ENCODE peak calls at places on chromosomes 7 and 10, in four cellular contexts. One of them, this sample, is unnamed.

GRCh38 chr7:143434660-143435059 is 8.6 kb upstream of the TAS2R60 start:
- DNase-seq in endothelial cell of umbilical vein: no peak
- DNase-seq in CD8-positive, alpha-beta T cell: no peak
- DNase-seq in gastrocnemius medialis: peak; percentile 8
- DNase-seq in this sample: no peak

GRCh38 chr7:154879629-154880028 is 123.3 kb downstream of the PAXIP1 start:
- DNase-seq in endothelial cell of umbilical vein: no peak
- DNase-seq in CD8-positive, alpha-beta T cell: no peak
- DNase-seq in gastrocnemius medialis: no peak
- DNase-seq in this sample: no peak

GRCh38 chr7:29564455-29565185 is 985 bp downstream of the PRR15 start:
- DNase-seq in endothelial cell of umbilical vein: peak; percentile 69
- DNase-seq in CD8-positive, alpha-beta T cell: no peak
- DNase-seq in gastrocnemius medialis: no peak
- DNase-seq in this sample: no peak

GRCh38 chr10:4264466-4264865 is 479.5 kb upstream of the KLF6 start:
- DNase-seq in endothelial cell of umbilical vein: no peak
- DNase-seq in CD8-positive, alpha-beta T cell: no peak
- DNase-seq in gastrocnemius medialis: no peak
- DNase-seq in this sample: no peak

GRCh38 chr7:29424984-29425309 is 138.7 kb upstream of the PRR15 start:
- DNase-seq in endothelial cell of umbilical vein: no peak
- DNase-seq in CD8-positive, alpha-beta T cell: no peak
- DNase-seq in gastrocnemius medialis: no peak
- DNase-seq in this sample: no peak

GRCh38 chr10:122669842-122670241 is 29.8 kb downstream of the C10orf120 start:
- DNase-seq in endothelial cell of umbilical vein: no peak
- DNase-seq in CD8-positive, alpha-beta T cell: no peak
- DNase-seq in gastrocnemius medialis: no peak
- DNase-seq in this sample: no peak

GRCh38 chr7:157801971-157802675 is 465.3 kb downstream of the DNAJB6 start:
- DNase-seq in endothelial cell of umbilical vein: no peak
- DNase-seq in CD8-positive, alpha-beta T cell: no peak
- DNase-seq in gastrocnemius medialis: no peak
- DNase-seq in this sample: no peak

GRCh38 chr10:71528371-71529202 is 131.9 kb downstream of the CDH23 start:
- DNase-seq in endothelial cell of umbilical vein: no peak
- DNase-seq in CD8-positive, alpha-beta T cell: no peak
- DNase-seq in gastrocnemius medialis: no peak
- DNase-seq in this sample: no peak

GRCh38 chr7:30252885-30253795 is 31.3 kb upstream of the ZNRF2 start:
- DNase-seq in endothelial cell of umbilical vein: peak; percentile 47
- DNase-seq in CD8-positive, alpha-beta T cell: no peak
- DNase-seq in gastrocnemius medialis: peak; percentile 22
- DNase-seq in this sample: no peak

GRCh38 chr7:49783446-49783845 is 10.0 kb downstream of the VWC2 start:
- DNase-seq in endothelial cell of umbilical vein: no peak
- DNase-seq in CD8-positive, alpha-beta T cell: no peak
- DNase-seq in gastrocnemius medialis: peak; percentile 14
- DNase-seq in this sample: no peak

GRCh38 chr10:18158698-18159342 is 18.6 kb downstream of the CACNB2 start:
- DNase-seq in endothelial cell of umbilical vein: no peak
- DNase-seq in CD8-positive, alpha-beta T cell: no peak
- DNase-seq in gastrocnemius medialis: no peak
- DNase-seq in this sample: no peak

GRCh38 chr7:78284945-78285344 is 486.4 kb downstream of the PHTF2 start:
- DNase-seq in endothelial cell of umbilical vein: no peak
- DNase-seq in CD8-positive, alpha-beta T cell: no peak
- DNase-seq in gastrocnemius medialis: no peak
- DNase-seq in this sample: no peak

GRCh38 chr10:5540886-5541285 is 16.1 kb downstream of the CALML3 start:
- DNase-seq in endothelial cell of umbilical vein: no peak
- DNase-seq in CD8-positive, alpha-beta T cell: no peak
- DNase-seq in gastrocnemius medialis: no peak
- DNase-seq in this sample: no peak

GRCh38 chr10:5862360-5862929 is 27.2 kb downstream of the ANKRD16 start:
- DNase-seq in endothelial cell of umbilical vein: no peak
- DNase-seq in CD8-positive, alpha-beta T cell: no peak
- DNase-seq in gastrocnemius medialis: no peak
- DNase-seq in this sample: no peak

GRCh38 chr10:5887641-5888040 is 2.1 kb downstream of the ANKRD16 start:
- DNase-seq in endothelial cell of umbilical vein: no peak
- DNase-seq in CD8-positive, alpha-beta T cell: no peak
- DNase-seq in gastrocnemius medialis: no peak
- DNase-seq in this sample: no peak

GRCh38 chr7:70574970-70575799 is 556.8 kb upstream of the GALNT17 start:
- DNase-seq in endothelial cell of umbilical vein: no peak
- DNase-seq in CD8-positive, alpha-beta T cell: no peak
- DNase-seq in gastrocnemius medialis: no peak
- DNase-seq in this sample: no peak

GRCh38 chr7:39624202-39624807 is 933 bp downstream of the RALA start:
- DNase-seq in endothelial cell of umbilical vein: peak; percentile 51
- DNase-seq in CD8-positive, alpha-beta T cell: no peak
- DNase-seq in gastrocnemius medialis: no peak
- DNase-seq in this sample: no peak

GRCh38 chr10:119669331-119669730 is 18.2 kb downstream of the BAG3 start:
- DNase-seq in endothelial cell of umbilical vein: no peak
- DNase-seq in CD8-positive, alpha-beta T cell: no peak
- DNase-seq in gastrocnemius medialis: no peak
- DNase-seq in this sample: no peak

GRCh38 chr10:119671381-119671780 is 20.2 kb downstream of the BAG3 start:
- DNase-seq in endothelial cell of umbilical vein: no peak
- DNase-seq in CD8-positive, alpha-beta T cell: no peak
- DNase-seq in gastrocnemius medialis: no peak
- DNase-seq in this sample: no peak

GRCh38 chr10:119672291-119672690 is 21.1 kb downstream of the BAG3 start:
- DNase-seq in endothelial cell of umbilical vein: no peak
- DNase-seq in CD8-positive, alpha-beta T cell: no peak
- DNase-seq in gastrocnemius medialis: no peak
- DNase-seq in this sample: no peak

GRCh38 chr10:119669975-119670640 is 18.9 kb downstream of the BAG3 start:
- DNase-seq in endothelial cell of umbilical vein: no peak
- DNase-seq in CD8-positive, alpha-beta T cell: no peak
- DNase-seq in gastrocnemius medialis: peak; percentile 78
- DNase-seq in this sample: no peak

GRCh38 chr10:119670717-119671116 is 19.5 kb downstream of the BAG3 start:
- DNase-seq in endothelial cell of umbilical vein: no peak
- DNase-seq in CD8-positive, alpha-beta T cell: no peak
- DNase-seq in gastrocnemius medialis: peak; percentile 59
- DNase-seq in this sample: no peak
- H3K4me1 ChIP-seq in endothelial cell of umbilical vein: peaks cover 9% of the 10 kb centered on the region
- H3K4me1 ChIP-seq in CD8-positive, alpha-beta T cell: peaks cover 6% of the 10 kb centered on the region
- H3K4me1 ChIP-seq in gastrocnemius medialis: peaks cover 88% of the 10 kb centered on the region
- H3K4me1 ChIP-seq in this sample: peaks cover 7% of the 10 kb centered on the region

GRCh38 chr7:100247152-100247757 is 27.5 kb downstream of the PVRIG start:
- DNase-seq in endothelial cell of umbilical vein: peak; percentile 3
- DNase-seq in CD8-positive, alpha-beta T cell: no peak
- DNase-seq in gastrocnemius medialis: peak; percentile 91
- DNase-seq in this sample: no peak
- H3K4me3 ChIP-seq in endothelial cell of umbilical vein: no peak overlapping the region
- H3K4me3 ChIP-seq in CD8-positive, alpha-beta T cell: no peak overlapping the region
- H3K4me3 ChIP-seq in gastrocnemius medialis: no peak overlapping the region
- H3K4me3 ChIP-seq in this sample: no peak overlapping the region

GRCh38 chr7:123966936-123967335 is 41.9 kb downstream of the SPAM1 start:
- DNase-seq in endothelial cell of umbilical vein: peak; percentile 3
- DNase-seq in CD8-positive, alpha-beta T cell: no peak
- DNase-seq in gastrocnemius medialis: no peak
- DNase-seq in this sample: no peak

GRCh38 chr7:123974326-123974908 is 49.4 kb downstream of the SPAM1 start:
- DNase-seq in endothelial cell of umbilical vein: no peak
- DNase-seq in CD8-positive, alpha-beta T cell: no peak
- DNase-seq in gastrocnemius medialis: no peak
- DNase-seq in this sample: no peak

GRCh38 chr7:123975049-123975448 is 50.0 kb downstream of the SPAM1 start:
- DNase-seq in endothelial cell of umbilical vein: no peak
- DNase-seq in CD8-positive, alpha-beta T cell: no peak
- DNase-seq in gastrocnemius medialis: no peak
- DNase-seq in this sample: no peak

GRCh38 chr7:123977081-123977480 is 52.0 kb downstream of the SPAM1 start:
- DNase-seq in endothelial cell of umbilical vein: no peak
- DNase-seq in CD8-positive, alpha-beta T cell: no peak
- DNase-seq in gastrocnemius medialis: no peak
- DNase-seq in this sample: no peak

GRCh38 chr7:123972045-123972444 is 47.0 kb downstream of the SPAM1 start:
- DNase-seq in endothelial cell of umbilical vein: no peak
- DNase-seq in CD8-positive, alpha-beta T cell: no peak
- DNase-seq in gastrocnemius medialis: no peak
- DNase-seq in this sample: no peak
- H3K4me1 ChIP-seq in endothelial cell of umbilical vein: no peaks in the 10 kb centered on the region
- H3K4me1 ChIP-seq in CD8-positive, alpha-beta T cell: no peaks in the 10 kb centered on the region
- H3K4me1 ChIP-seq in gastrocnemius medialis: no peaks in the 10 kb centered on the region
- H3K4me1 ChIP-seq in this sample: no peaks in the 10 kb centered on the region

GRCh38 chr10:110065269-110065668 is 57.5 kb downstream of the ADD3 start:
- DNase-seq in endothelial cell of umbilical vein: no peak
- DNase-seq in CD8-positive, alpha-beta T cell: no peak
- DNase-seq in gastrocnemius medialis: no peak
- DNase-seq in this sample: no peak

GRCh38 chr10:110067960-110068770 is 60.4 kb downstream of the ADD3 start:
- DNase-seq in endothelial cell of umbilical vein: no peak
- DNase-seq in CD8-positive, alpha-beta T cell: peak; percentile 42
- DNase-seq in gastrocnemius medialis: no peak
- DNase-seq in this sample: no peak

GRCh38 chr10:110074298-110074697 is 66.5 kb downstream of the ADD3 start:
- DNase-seq in endothelial cell of umbilical vein: peak; percentile 50
- DNase-seq in CD8-positive, alpha-beta T cell: no peak
- DNase-seq in gastrocnemius medialis: no peak
- DNase-seq in this sample: no peak

GRCh38 chr10:110068780-110069179 is 61.0 kb downstream of the ADD3 start:
- DNase-seq in endothelial cell of umbilical vein: no peak
- DNase-seq in CD8-positive, alpha-beta T cell: no peak
- DNase-seq in gastrocnemius medialis: no peak
- DNase-seq in this sample: no peak

DNA sequence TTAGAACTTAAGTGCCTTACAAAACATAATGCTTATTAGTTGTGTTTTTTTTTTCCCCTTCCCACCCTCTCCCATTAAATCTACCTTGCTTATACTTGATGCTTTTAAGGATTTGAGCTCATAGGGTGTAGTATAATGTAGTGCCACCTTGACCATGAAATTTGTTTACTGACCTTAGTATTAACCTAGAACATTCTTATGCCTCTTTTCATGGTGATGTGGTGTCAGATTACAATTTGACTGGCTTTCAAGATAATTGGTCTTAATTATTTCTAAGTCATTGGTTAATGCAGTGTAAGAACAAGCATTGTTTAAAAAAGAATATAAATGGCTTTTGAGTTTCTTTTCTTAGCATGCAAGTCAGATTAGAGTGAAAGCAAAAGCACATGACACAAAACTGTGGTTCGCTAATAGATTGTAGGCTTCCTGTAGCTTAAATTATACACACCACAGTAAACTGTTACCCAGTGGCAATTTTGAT is 61.8 kb downstream of the ADD3 start:
- DNase-seq in endothelial cell of umbilical vein: peak; percentile 46
- DNase-seq in CD8-positive, alpha-beta T cell: no peak
- DNase-seq in gastrocnemius medialis: no peak
- DNase-seq in this sample: no peak
- H3K4me3 ChIP-seq in endothelial cell of umbilical vein: no peak overlapping the region
- H3K4me3 ChIP-seq in CD8-positive, alpha-beta T cell: no peak overlapping the region
- H3K4me3 ChIP-seq in gastrocnemius medialis: no peak overlapping the region
- H3K4me3 ChIP-seq in this sample: peak overlapping the region; percentile 20

DNA sequence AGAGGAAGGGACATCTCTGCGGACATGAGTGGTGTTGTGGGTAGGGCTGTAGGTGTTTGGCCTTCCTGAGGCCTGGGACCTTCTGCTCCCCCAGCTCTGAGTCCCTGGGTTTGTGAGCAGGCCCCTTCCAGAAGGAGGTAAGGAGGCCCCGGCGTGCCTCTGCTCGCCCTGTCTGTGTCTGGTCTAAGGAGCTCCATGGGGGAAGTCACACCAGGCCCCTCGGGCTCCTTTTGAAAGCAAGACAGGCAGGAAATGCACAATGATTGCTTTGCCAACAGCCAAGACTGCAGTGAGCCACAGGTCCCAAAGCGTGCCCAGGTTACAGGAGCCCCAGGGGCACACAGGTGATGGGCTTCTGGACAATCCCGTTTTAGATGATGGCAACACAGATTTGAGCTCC is 89.5 kb downstream of the FAM53B start:
- DNase-seq in endothelial cell of umbilical vein: no peak
- DNase-seq in CD8-positive, alpha-beta T cell: peak; percentile 43
- DNase-seq in gastrocnemius medialis: no peak
- DNase-seq in this sample: no peak
- H3K4me1 ChIP-seq in endothelial cell of umbilical vein: no peaks in the 10 kb centered on the region
- H3K4me1 ChIP-seq in CD8-positive, alpha-beta T cell: peaks cover 89% of the 10 kb centered on the region
- H3K4me1 ChIP-seq in gastrocnemius medialis: peaks cover 36% of the 10 kb centered on the region
- H3K4me1 ChIP-seq in this sample: peaks cover 91% of the 10 kb centered on the region

GRCh38 chr10:101569465-101569837 is 18.6 kb downstream of the POLL start:
- DNase-seq in endothelial cell of umbilical vein: no peak
- DNase-seq in CD8-positive, alpha-beta T cell: no peak
- DNase-seq in gastrocnemius medialis: no peak
- DNase-seq in this sample: no peak
- H3K4me3 ChIP-seq in endothelial cell of umbilical vein: peak overlapping the region; percentile 39
- H3K4me3 ChIP-seq in CD8-positive, alpha-beta T cell: peak overlapping the region; percentile 69
- H3K4me3 ChIP-seq in gastrocnemius medialis: peak overlapping the region; percentile 63
- H3K4me3 ChIP-seq in this sample: peak overlapping the region; percentile 38

GRCh38 chr7:25613912-25614311 is 385.6 kb upstream of the NPVF start:
- DNase-seq in endothelial cell of umbilical vein: no peak
- DNase-seq in CD8-positive, alpha-beta T cell: no peak
- DNase-seq in gastrocnemius medialis: no peak
- DNase-seq in this sample: no peak
- H3K4me1 ChIP-seq in endothelial cell of umbilical vein: no peaks in the 10 kb centered on the region
- H3K4me1 ChIP-seq in CD8-positive, alpha-beta T cell: peaks cover 31% of the 10 kb centered on the region
- H3K4me1 ChIP-seq in gastrocnemius medialis: no peaks in the 10 kb centered on the region
- H3K4me1 ChIP-seq in this sample: no peaks in the 10 kb centered on the region

GRCh38 chr10:47079177-47079580 is 168.0 kb downstream of the PTPN20 start:
- DNase-seq in endothelial cell of umbilical vein: no peak
- DNase-seq in CD8-positive, alpha-beta T cell: no peak
- DNase-seq in gastrocnemius medialis: no peak
- DNase-seq in this sample: no peak
- H3K4me3 ChIP-seq in endothelial cell of umbilical vein: no peak overlapping the region
- H3K4me3 ChIP-seq in CD8-positive, alpha-beta T cell: no peak overlapping the region
- H3K4me3 ChIP-seq in gastrocnemius medialis: no peak overlapping the region
- H3K4me3 ChIP-seq in this sample: no peak overlapping the region

GRCh38 chr10:79353726-79354125 is 6.5 kb downstream of the PPIF start:
- DNase-seq in endothelial cell of umbilical vein: no peak
- DNase-seq in CD8-positive, alpha-beta T cell: no peak
- DNase-seq in gastrocnemius medialis: no peak
- DNase-seq in this sample: no peak

GRCh38 chr10:79353000-79353406 is 5.7 kb downstream of the PPIF start:
- DNase-seq in endothelial cell of umbilical vein: no peak
- DNase-seq in CD8-positive, alpha-beta T cell: no peak
- DNase-seq in gastrocnemius medialis: no peak
- DNase-seq in this sample: no peak

GRCh38 chr10:79351332-79351731 is 4.1 kb downstream of the PPIF start:
- DNase-seq in endothelial cell of umbilical vein: no peak
- DNase-seq in CD8-positive, alpha-beta T cell: no peak
- DNase-seq in gastrocnemius medialis: no peak
- DNase-seq in this sample: no peak

GRCh38 chr10:79350407-79351154 is 3.3 kb downstream of the PPIF start:
- DNase-seq in endothelial cell of umbilical vein: no peak
- DNase-seq in CD8-positive, alpha-beta T cell: no peak
- DNase-seq in gastrocnemius medialis: no peak
- DNase-seq in this sample: no peak

GRCh38 chr10:79352035-79352595 is 4.8 kb downstream of the PPIF start:
- DNase-seq in endothelial cell of umbilical vein: no peak
- DNase-seq in CD8-positive, alpha-beta T cell: no peak
- DNase-seq in gastrocnemius medialis: no peak
- DNase-seq in this sample: no peak
- H3K4me1 ChIP-seq in endothelial cell of umbilical vein: peaks cover 11% of the 10 kb centered on the region
- H3K4me1 ChIP-seq in CD8-positive, alpha-beta T cell: peaks cover 20% of the 10 kb centered on the region
- H3K4me1 ChIP-seq in gastrocnemius medialis: peaks cover 9% of the 10 kb centered on the region
- H3K4me1 ChIP-seq in this sample: peaks cover 23% of the 10 kb centered on the region